ENCODE peak calls at places on chromosome 13, in nine cellular contexts. K, E, I, T, J, X, R, P and B are unnamed samples.

GRCh38 chr13:82747331-82747730 is 1134.9 kb downstream of the SLITRK1 start:
- DNase-seq in K (no peak), E (no peak), I (no peak), T (no peak), J (no peak), X (no peak), R (peak; percentile 22), P (no peak), B (no peak)

GRCh38 chr13:23656637-23657036 is 86.4 kb downstream of the TNFRSF19 start:
- DNase-seq in K (peak; percentile 88), E (no peak), I (peak; percentile 60), T (no peak), J (no peak), X (peak; percentile 82), R (peak; percentile 83), P (no peak), B (peak; percentile 78)

GRCh38 chr13:50130686-50131051 is 115.4 kb downstream of the KCNRG start:
- DNase-seq in K (no peak), E (peak; percentile 45), I (no peak), T (no peak), J (no peak), X (peak; percentile 82), R (peak; percentile 60), P (no peak), B (peak; percentile 65)

GRCh38 chr13:110126391-110126961 is 180.5 kb downstream of the COL4A1 start:
- DNase-seq in K (peak; percentile 36), E (peak; percentile 52), I (no peak), T (no peak), J (no peak), X (peak; percentile 99), R (peak; percentile 97), P (peak; percentile 93), B (peak; percentile 99)

GRCh38 chr13:19960673-19961015 is 2.1 kb downstream of the ZMYM2 start:
- DNase-seq in K (no peak), E (no peak), I (no peak), T (no peak), J (no peak), X (peak; percentile 18), R (peak; percentile 23), P (no peak), B (peak; percentile 24)

GRCh38 chr13:51704399-51705306 is 99.3 kb downstream of the DHRS12 start:
- DNase-seq in K (peak; percentile 57), E (no peak), I (no peak), T (no peak), J (no peak), X (no peak), R (no peak), P (no peak), B (no peak)

GRCh38 chr13:49627831-49628652 is at the start of gene ARL11:
- DNase-seq in K (peak; percentile 90), E (peak; percentile 28), I (no peak), T (peak; percentile 48), J (no peak), X (no peak), R (no peak), P (no peak), B (no peak)

GRCh38 chr13:104301216-104301975 is 1235.2 kb upstream of the SLC10A2 start:
- DNase-seq in K (no peak), E (no peak), I (no peak), T (no peak), J (no peak), X (no peak), R (no peak), P (no peak), B (peak; percentile 21)

GRCh38 chr13:111920932-111921705 is 145.8 kb upstream of the SOX1 start:
- DNase-seq in K (no peak), E (peak; percentile 26), I (no peak), T (no peak), J (no peak), X (no peak), R (no peak), P (no peak), B (no peak)

GRCh38 chr13:111975539-111976473 is 91.1 kb upstream of the SOX1 start:
- DNase-seq in K (no peak), E (no peak), I (no peak), T (no peak), J (no peak), X (no peak), R (no peak), P (no peak), B (no peak)

GRCh38 chr13:36313047-36313969 is 15.7 kb upstream of the CCDC169 start:
- DNase-seq in K (no peak), E (no peak), I (no peak), T (no peak), J (no peak), X (peak; percentile 26), R (no peak), P (no peak), B (no peak)

GRCh38 chr13:113402471-113403254 is 38.7 kb upstream of the GRTP1 start:
- DNase-seq in K (no peak), E (no peak), I (no peak), T (no peak), J (no peak), X (no peak), R (no peak), P (no peak), B (no peak)

GRCh38 chr13:113792821-113793717 is 34.0 kb downstream of the TMEM255B start:
- DNase-seq in K (no peak), E (no peak), I (no peak), T (no peak), J (no peak), X (no peak), R (no peak), P (no peak), B (no peak)

GRCh38 chr13:78636493-78636892 is 22.5 kb downstream of the OBI1 start:
- DNase-seq in K (no peak), E (no peak), I (no peak), T (no peak), J (no peak), X (no peak), R (no peak), P (no peak), B (no peak)

GRCh38 chr13:99812611-99813010 is 159.0 kb downstream of the ZIC5 start:
- DNase-seq in K (no peak), E (no peak), I (no peak), T (no peak), J (no peak), X (peak; percentile 2), R (peak; percentile 37), P (peak; percentile 21), B (peak; percentile 57)

GRCh38 chr13:24097064-24097463 is 63.5 kb upstream of the SPATA13 start:
- DNase-seq in K (peak; percentile 83), E (no peak), I (no peak), T (peak; percentile 39), J (no peak), X (peak; percentile 63), R (peak; percentile 65), P (peak; percentile 12), B (peak; percentile 13)

GRCh38 chr13:95276119-95276505 is 25.1 kb downstream of the ABCC4 start:
- DNase-seq in K (no peak), E (no peak), I (no peak), T (no peak), J (no peak), X (no peak), R (no peak), P (no peak), B (no peak)

GRCh38 chr13:27541386-27541785 is 78.9 kb downstream of the LNX2 start:
- DNase-seq in K (no peak), E (no peak), I (no peak), T (no peak), J (no peak), X (no peak), R (no peak), P (peak; percentile 28), B (peak; percentile 11)

GRCh38 chr13:99199541-99200432 is 867 bp upstream of the UBAC2 start:
- DNase-seq in K (no peak), E (no peak), I (no peak), T (no peak), J (no peak), X (peak; percentile 35), R (peak; percentile 24), P (no peak), B (peak; percentile 25)

GRCh38 chr13:28499579-28499978 is 4.7 kb upstream of the FLT1 start:
- DNase-seq in K (no peak), E (no peak), I (no peak), T (no peak), J (no peak), X (peak; percentile 41), R (no peak), P (no peak), B (peak; percentile 53)

GRCh38 chr13:112969692-112970338 is 801 bp downstream of the MCF2L start:
- DNase-seq in K (no peak), E (no peak), I (no peak), T (no peak), J (no peak), X (no peak), R (no peak), P (no peak), B (no peak)

GRCh38 chr13:112072531-112073244 is 5.7 kb downstream of the SOX1 start:
- DNase-seq in K (no peak), E (peak; percentile 49), I (peak; percentile 73), T (no peak), J (no peak), X (no peak), R (no peak), P (no peak), B (no peak)

GRCh38 chr13:22789027-22789593 is 391.7 kb upstream of the SGCG start:
- DNase-seq in K (no peak), E (no peak), I (no peak), T (no peak), J (no peak), X (no peak), R (no peak), P (no peak), B (no peak)

GRCh38 chr13:49308104-49308875 is 60.6 kb downstream of the CDADC1 start:
- DNase-seq in K (no peak), E (no peak), I (no peak), T (no peak), J (no peak), X (peak; percentile 71), R (peak; percentile 65), P (no peak), B (peak; percentile 56)